ENCODE peak calls at places on chromosomes 7 and 10, in nine cellular contexts. I is lower lobe of right lung; F is CD8-positive, alpha-beta T cell; X is left lung; D is GM23338; A is left ventricle myocardium inferior; E is heart right ventricle; H is adrenal gland; Q is stomach. C is an unnamed sample.

GRCh38 chr7:130070900-130071622 is 727 bp downstream of the KLHDC10 start:
- DNase-seq in F (no peak), D (peak; percentile 27), A (no peak), I (no peak), Q (no peak), E (no peak), H (peak; percentile 35), X (no peak), C (no peak)

GRCh38 chr10:51214207-51214896 is 140.1 kb downstream of the PRKG1 start:
- DNase-seq in X (no peak), I (no peak), F (no peak), Q (no peak), H (peak; percentile 56), E (no peak), D (no peak), A (no peak), C (no peak)

GRCh38 chr7:14673202-14673601 is 229.3 kb downstream of the DGKB start:
- DNase-seq in X (no peak), Q (no peak), F (no peak), I (no peak), H (no peak), D (no peak), A (no peak), E (no peak), C (no peak)

GRCh38 chr10:8331896-8332729 is 277.6 kb downstream of the GATA3 start:
- DNase-seq in X (peak; percentile 43), F (peak; percentile 94), D (peak; percentile 64), E (peak; percentile 7), A (peak; percentile 18), H (peak; percentile 73), I (peak; percentile 66), Q (peak; percentile 58), C (peak; percentile 10)

GRCh38 chr7:157279679-157279972 is 57.2 kb upstream of the DNAJB6 start:
- DNase-seq in X (no peak), E (no peak), F (no peak), A (no peak), D (no peak), H (no peak), Q (no peak), I (no peak), C (no peak)

GRCh38 chr10:74234569-74234968 is 83.5 kb downstream of the ADK start:
- DNase-seq in I (no peak), Q (no peak), F (no peak), X (no peak), A (no peak), E (no peak), H (no peak), D (no peak), C (no peak)

GRCh38 chr7:47573758-47574472 is 8.0 kb downstream of the TNS3 start:
- DNase-seq in H (peak; percentile 83), Q (peak; percentile 71), E (no peak), X (peak; percentile 73), D (no peak), I (no peak), F (no peak), A (no peak), C (no peak)

GRCh38 chr7:35255417-35255798 is 1.5 kb upstream of the TBX20 start:
- DNase-seq in I (no peak), X (no peak), F (no peak), Q (no peak), H (no peak), E (no peak), A (no peak), D (peak; percentile 41), C (no peak)

GRCh38 chr7:32030904-32031692 is 39.1 kb downstream of the PDE1C start:
- DNase-seq in D (no peak), I (no peak), X (no peak), E (no peak), Q (no peak), H (no peak), F (no peak), A (no peak), C (no peak)

GRCh38 chr7:150874401-150875198 is 22.3 kb downstream of the AOC1 start:
- DNase-seq in A (no peak), E (no peak), F (no peak), H (no peak), D (no peak), X (no peak), I (no peak), Q (no peak), C (no peak)

GRCh38 chr7:141674201-141674671 is 27.7 kb downstream of the DENND11 start:
- DNase-seq in F (no peak), E (peak; percentile 48), I (no peak), D (peak; percentile 54), Q (no peak), X (no peak), A (no peak), H (no peak), C (no peak)

GRCh38 chr7:66734006-66734405 is 6.5 kb upstream of the RABGEF1 start:
- DNase-seq in D (no peak), X (no peak), A (no peak), H (no peak), F (no peak), Q (no peak), E (no peak), I (no peak), C (no peak)

GRCh38 chr7:131540491-131541162 is 15.8 kb downstream of the PODXL start:
- DNase-seq in A (no peak), I (no peak), X (no peak), H (no peak), F (no peak), Q (peak; percentile 55), E (peak; percentile 62), D (no peak), C (no peak)

GRCh38 chr7:34143397-34143796 is 238.1 kb downstream of the BMPER start:
- DNase-seq in F (no peak), H (no peak), I (no peak), Q (no peak), D (no peak), E (no peak), A (no peak), X (no peak), C (no peak)

DNA sequence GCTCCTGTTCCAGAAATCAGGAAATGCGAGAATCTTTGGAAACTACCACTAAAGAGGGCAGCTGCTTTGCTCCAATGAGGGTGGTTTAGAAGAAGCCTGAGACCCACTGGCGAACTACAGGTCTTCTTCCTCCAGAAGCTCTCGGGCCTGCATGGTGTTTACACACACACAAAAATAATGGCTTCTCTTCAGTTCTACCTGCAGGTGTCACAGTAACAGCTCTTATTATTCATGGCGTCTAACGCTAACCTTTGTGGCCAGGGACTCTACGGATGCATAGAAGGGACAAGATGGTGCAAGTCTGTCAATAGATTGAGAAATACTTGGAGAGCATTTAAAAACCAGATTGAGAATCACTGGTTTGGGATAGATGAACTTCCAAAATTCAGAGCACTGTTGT is 22.4 kb downstream of the GPR141 start:
- DNase-seq in H (no peak), F (no peak), A (no peak), Q (no peak), I (no peak), X (no peak), E (no peak), D (peak; percentile 26), C (no peak)
- TF ChIP-seq CTCF in H (no peak), F (no peak), A (no peak), Q (no peak), I (no peak), X (no peak), E (no peak), D (no peak), C (no peak)

GRCh38 chr10:79234391-79235318 is 112.6 kb upstream of the PPIF start:
- DNase-seq in F (no peak), H (no peak), E (no peak), I (no peak), A (no peak), D (no peak), X (no peak), Q (no peak), C (no peak)
- H3K4me1 ChIP-seq in F (no peaks in the 10 kb centered on the region), H (peaks cover 36% of the 10 kb centered on the region), E (peaks cover 32% of the 10 kb centered on the region), I (peaks cover 62% of the 10 kb centered on the region), A (peaks cover 79% of the 10 kb centered on the region), D (peaks cover 37% of the 10 kb centered on the region), X (peaks cover 13% of the 10 kb centered on the region), Q (peaks cover 87% of the 10 kb centered on the region), C (no peaks in the 10 kb centered on the region)

GRCh38 chr10:132667613-132668394 is 118.1 kb downstream of the NKX6-2 start:
- DNase-seq in H (no peak), Q (no peak), I (peak; percentile 51), X (peak; percentile 59), A (no peak), D (no peak), E (no peak), F (no peak), C (no peak)

GRCh38 chr10:132671171-132672154 is 114.5 kb downstream of the NKX6-2 start:
- DNase-seq in A (peak; percentile 33), D (peak; percentile 19), H (peak; percentile 33), I (peak; percentile 44), F (no peak), X (peak; percentile 19), E (no peak), Q (no peak), C (peak; percentile 53)

GRCh38 chr10:132670546-132670945 is 115.4 kb downstream of the NKX6-2 start:
- DNase-seq in H (peak; percentile 35), E (no peak), Q (no peak), A (no peak), D (no peak), F (no peak), I (no peak), X (peak; percentile 24), C (no peak)

GRCh38 chr10:132666733-132667612 is 119.0 kb downstream of the NKX6-2 start:
- DNase-seq in Q (no peak), E (no peak), H (no peak), A (no peak), F (no peak), D (no peak), I (peak; percentile 35), X (no peak), C (no peak)

GRCh38 chr10:132669208-132669861 is 116.6 kb downstream of the NKX6-2 start:
- DNase-seq in F (no peak), H (no peak), D (no peak), X (no peak), A (no peak), I (peak; percentile 35), Q (no peak), E (no peak), C (no peak)
- H3K27ac ChIP-seq in F (no peak overlapping the region), H (no peak overlapping the region), D (no peak overlapping the region), X (no peak overlapping the region), A (no peak overlapping the region), I (no peak overlapping the region), Q (no peak overlapping the region), E (no peak overlapping the region), C (no peak overlapping the region)

DNA sequence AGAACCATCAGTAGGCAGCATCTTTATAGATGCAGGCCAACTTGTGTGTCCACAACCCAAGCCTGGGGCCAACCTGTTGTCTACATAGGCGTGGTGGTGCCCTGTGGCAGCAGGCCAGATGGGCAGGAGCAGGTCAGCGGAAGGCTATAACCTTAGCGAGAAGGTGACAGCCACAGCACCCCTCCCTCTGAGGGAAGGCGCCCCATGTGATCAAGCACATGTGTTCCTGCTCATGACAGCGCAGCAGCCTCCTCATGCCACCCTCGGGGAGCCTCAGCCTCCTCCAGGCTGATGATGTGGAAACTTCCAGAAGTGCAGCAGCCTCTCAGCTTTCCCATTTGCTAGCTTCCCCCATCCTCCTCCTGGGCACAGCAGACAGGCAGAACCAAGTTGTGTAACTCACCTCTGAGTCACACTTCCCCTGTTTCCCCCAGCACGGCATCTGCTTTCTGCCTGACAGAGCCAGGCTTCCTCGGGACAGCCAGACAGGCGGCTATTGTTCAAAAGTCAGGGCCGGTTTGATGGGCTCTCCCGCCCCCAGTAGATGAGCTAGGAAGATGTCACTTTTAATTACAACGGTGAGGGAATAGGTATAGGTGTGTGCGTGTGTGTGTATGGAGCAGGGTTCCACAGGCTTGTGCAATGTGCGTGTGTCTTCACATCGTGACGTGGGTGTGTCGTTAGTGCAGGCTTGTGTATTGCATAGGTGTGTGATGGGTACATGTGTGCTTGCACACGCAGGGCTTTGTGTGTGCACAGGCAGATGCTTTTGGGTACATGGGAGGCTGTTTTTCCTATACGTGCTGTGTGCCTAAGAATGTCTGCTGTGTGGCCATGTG is 311.9 kb upstream of the ZMIZ1 start:
- DNase-seq in H (peak; percentile 95), F (no peak), D (no peak), Q (peak; percentile 41), I (peak; percentile 81), X (peak; percentile 90), A (peak; percentile 66), E (peak; percentile 75), C (peak; percentile 81)
- TF ChIP-seq CTCF in H (no peak), F (no peak), D (no peak), Q (no peak), I (no peak), X (no peak), A (no peak), E (no peak), C (no peak)